ENCODE peak calls at places on chromosomes 7 and 10, in four cellular contexts. One of them, this sample, is unnamed.

GRCh38 chr7:45435846-45436245 is 138.3 kb upstream of the ADCY1 start:
- DNase-seq in HT1080: peak
- DNase-seq in choroid plexus epithelial cell: peak
- DNase-seq in fibroblast of gingiva: peak
- DNase-seq in this sample: no peak

GRCh38 chr10:124724279-124725027 is 19.7 kb downstream of the FAM53B start:
- DNase-seq in fibroblast of gingiva: no peak
- DNase-seq in choroid plexus epithelial cell: no peak
- DNase-seq in HT1080: no peak
- DNase-seq in this sample: peak

GRCh38 chr7:3272691-3273141 is 28.3 kb upstream of the SDK1 start:
- DNase-seq in fibroblast of gingiva: peak
- DNase-seq in choroid plexus epithelial cell: peak
- DNase-seq in HT1080: peak
- DNase-seq in this sample: no peak

GRCh38 chr10:17805921-17806577 is 3.1 kb upstream of the MRC1 start:
- DNase-seq in HT1080: peak
- DNase-seq in fibroblast of gingiva: no peak
- DNase-seq in choroid plexus epithelial cell: no peak
- DNase-seq in this sample: no peak

GRCh38 chr7:129707910-129708490 is 96.5 kb downstream of the NRF1 start:
- DNase-seq in choroid plexus epithelial cell: no peak
- DNase-seq in HT1080: no peak
- DNase-seq in fibroblast of gingiva: no peak
- DNase-seq in this sample: no peak

GRCh38 chr7:16804674-16805439 is at the start of gene AGR2:
- DNase-seq in fibroblast of gingiva: no peak
- DNase-seq in HT1080: no peak
- DNase-seq in choroid plexus epithelial cell: no peak
- DNase-seq in this sample: no peak

GRCh38 chr10:75801121-75801520 is 369.7 kb downstream of the LRMDA start:
- DNase-seq in choroid plexus epithelial cell: no peak
- DNase-seq in fibroblast of gingiva: no peak
- DNase-seq in HT1080: no peak
- DNase-seq in this sample: no peak

GRCh38 chr7:116706668-116707126 is 34.7 kb downstream of the MET start:
- DNase-seq in choroid plexus epithelial cell: peak
- DNase-seq in HT1080: peak
- DNase-seq in fibroblast of gingiva: peak
- DNase-seq in this sample: no peak

GRCh38 chr10:71349401-71349800 is 30.3 kb downstream of the SLC29A3 start:
- DNase-seq in fibroblast of gingiva: no peak
- DNase-seq in choroid plexus epithelial cell: no peak
- DNase-seq in HT1080: peak
- DNase-seq in this sample: no peak

GRCh38 chr7:92404170-92404614 is 43.1 kb upstream of the GATAD1 start:
- DNase-seq in fibroblast of gingiva: no peak
- DNase-seq in HT1080: no peak
- DNase-seq in choroid plexus epithelial cell: peak
- DNase-seq in this sample: no peak

GRCh38 chr7:63071396-63071795 is 927.3 kb upstream of the ZNF722 start:
- DNase-seq in fibroblast of gingiva: no peak
- DNase-seq in HT1080: no peak
- DNase-seq in choroid plexus epithelial cell: no peak
- DNase-seq in this sample: no peak

GRCh38 chr10:89946106-89946505 is 244.7 kb downstream of the KIF20B start:
- DNase-seq in HT1080: peak
- DNase-seq in choroid plexus epithelial cell: peak
- DNase-seq in fibroblast of gingiva: no peak
- DNase-seq in this sample: no peak

GRCh38 chr7:23267357-23267756 is 20.8 kb downstream of the GPNMB start:
- DNase-seq in HT1080: no peak
- DNase-seq in fibroblast of gingiva: no peak
- DNase-seq in choroid plexus epithelial cell: no peak
- DNase-seq in this sample: no peak

GRCh38 chr7:38950309-38950708 is 27.4 kb upstream of the POU6F2 start:
- DNase-seq in choroid plexus epithelial cell: peak
- DNase-seq in fibroblast of gingiva: peak
- DNase-seq in HT1080: no peak
- DNase-seq in this sample: no peak

GRCh38 chr7:107359520-107360316 is 110.1 kb upstream of the GPR22 start:
- DNase-seq in HT1080: no peak
- DNase-seq in fibroblast of gingiva: no peak
- DNase-seq in choroid plexus epithelial cell: no peak
- DNase-seq in this sample: no peak

GRCh38 chr10:44400553-44400952 is 15.7 kb upstream of the CXCL12 start:
- DNase-seq in HT1080: no peak
- DNase-seq in choroid plexus epithelial cell: no peak
- DNase-seq in fibroblast of gingiva: no peak
- DNase-seq in this sample: no peak

GRCh38 chr10:93070378-93071176 is 3.1 kb upstream of the CYP26A1 start:
- DNase-seq in HT1080: no peak
- DNase-seq in fibroblast of gingiva: no peak
- DNase-seq in choroid plexus epithelial cell: no peak
- DNase-seq in this sample: no peak

GRCh38 chr7:27560706-27561235 is 101.9 kb downstream of the HIBADH start:
- DNase-seq in HT1080: peak
- DNase-seq in fibroblast of gingiva: peak
- DNase-seq in choroid plexus epithelial cell: peak
- DNase-seq in this sample: no peak

GRCh38 chr7:135645296-135645904 is 16.9 kb upstream of the STMP1 start:
- DNase-seq in HT1080: no peak
- DNase-seq in choroid plexus epithelial cell: peak
- DNase-seq in fibroblast of gingiva: peak
- DNase-seq in this sample: peak

GRCh38 chr7:25849361-25850184 is 302.4 kb upstream of the NFE2L3 start:
- DNase-seq in HT1080: peak
- DNase-seq in fibroblast of gingiva: peak
- DNase-seq in choroid plexus epithelial cell: peak
- DNase-seq in this sample: peak

GRCh38 chr10:79069325-79070090 is 742 bp downstream of the ZMIZ1 start:
- DNase-seq in choroid plexus epithelial cell: peak
- DNase-seq in fibroblast of gingiva: peak
- DNase-seq in HT1080: no peak
- DNase-seq in this sample: peak

GRCh38 chr7:40077849-40078248 is 56.6 kb downstream of the MPLKIP start:
- DNase-seq in HT1080: no peak
- DNase-seq in choroid plexus epithelial cell: peak
- DNase-seq in fibroblast of gingiva: peak
- DNase-seq in this sample: no peak

GRCh38 chr7:150931199-150931869 is 46.8 kb downstream of the KCNH2 start:
- DNase-seq in choroid plexus epithelial cell: no peak
- DNase-seq in fibroblast of gingiva: no peak
- DNase-seq in HT1080: no peak
- DNase-seq in this sample: no peak

GRCh38 chr10:107915277-107915634 is 750.8 kb upstream of the SORCS1 start:
- DNase-seq in choroid plexus epithelial cell: peak
- DNase-seq in HT1080: peak
- DNase-seq in fibroblast of gingiva: no peak
- DNase-seq in this sample: no peak